ENCODE peak calls at places on chromosome 18, in six cellular contexts. One of them, this sample, is unnamed.

GRCh38 chr18:27609221-27609620 is 424.1 kb upstream of the CHST9 start:
- DNase-seq in suprapubic skin: no peak
- DNase-seq in A549: no peak
- DNase-seq in stomach: no peak
- DNase-seq in HepG2: no peak
- DNase-seq in ovary: no peak
- DNase-seq in this sample: no peak

GRCh38 chr18:13273800-13274199 is 55.2 kb downstream of the LDLRAD4 start:
- DNase-seq in suprapubic skin: no peak
- DNase-seq in ovary: no peak
- DNase-seq in HepG2: no peak
- DNase-seq in A549: no peak
- DNase-seq in stomach: no peak
- DNase-seq in this sample: no peak

GRCh38 chr18:38262666-38263065 is 697.1 kb upstream of the CELF4 start:
- DNase-seq in stomach: no peak
- DNase-seq in ovary: no peak
- DNase-seq in suprapubic skin: no peak
- DNase-seq in A549: no peak
- DNase-seq in HepG2: no peak
- DNase-seq in this sample: no peak

GRCh38 chr18:24395049-24395780 is 2.4 kb downstream of the OSBPL1A start:
- DNase-seq in A549: no peak
- DNase-seq in suprapubic skin: no peak
- DNase-seq in HepG2: no peak
- DNase-seq in stomach: no peak
- DNase-seq in ovary: no peak
- DNase-seq in this sample: no peak

GRCh38 chr18:46756172-46756558 is 688 bp downstream of the ST8SIA5 start:
- DNase-seq in HepG2: no peak
- DNase-seq in suprapubic skin: peak
- DNase-seq in stomach: no peak
- DNase-seq in ovary: no peak
- DNase-seq in A549: no peak
- DNase-seq in this sample: no peak

GRCh38 chr18:37299471-37300304 is 265.9 kb downstream of the CELF4 start:
- DNase-seq in suprapubic skin: no peak
- DNase-seq in ovary: peak
- DNase-seq in A549: peak
- DNase-seq in stomach: peak
- DNase-seq in HepG2: peak
- DNase-seq in this sample: peak

GRCh38 chr18:27473359-27473758 is 288.3 kb upstream of the CHST9 start:
- DNase-seq in HepG2: no peak
- DNase-seq in ovary: no peak
- DNase-seq in stomach: no peak
- DNase-seq in suprapubic skin: no peak
- DNase-seq in A549: no peak
- DNase-seq in this sample: no peak

GRCh38 chr18:26207937-26208336 is 18.3 kb upstream of the TAF4B start:
- DNase-seq in HepG2: no peak
- DNase-seq in stomach: no peak
- DNase-seq in suprapubic skin: no peak
- DNase-seq in A549: no peak
- DNase-seq in ovary: no peak
- DNase-seq in this sample: no peak

GRCh38 chr18:54181856-54182612 is 42.4 kb downstream of the MBD2 start:
- DNase-seq in ovary: no peak
- DNase-seq in stomach: no peak
- DNase-seq in suprapubic skin: no peak
- DNase-seq in HepG2: no peak
- DNase-seq in A549: no peak
- DNase-seq in this sample: no peak

GRCh38 chr18:59388817-59389216 is 29.8 kb upstream of the LMAN1 start:
- DNase-seq in ovary: no peak
- DNase-seq in stomach: no peak
- DNase-seq in A549: no peak
- DNase-seq in HepG2: no peak
- DNase-seq in suprapubic skin: no peak
- DNase-seq in this sample: no peak

GRCh38 chr18:62522510-62523254 is at the start of gene ZCCHC2:
- DNase-seq in HepG2: peak
- DNase-seq in A549: peak
- DNase-seq in stomach: peak
- DNase-seq in suprapubic skin: peak
- DNase-seq in ovary: peak
- DNase-seq in this sample: peak
- TF ChIP-seq POLR2A in HepG2: no peak
- TF ChIP-seq POLR2A in A549: peak
- TF ChIP-seq POLR2A in stomach: peak
- TF ChIP-seq POLR2A in suprapubic skin: peak
- TF ChIP-seq POLR2A in ovary: peak
- TF ChIP-seq POLR2A in this sample: peak

GRCh38 chr18:31400191-31400590 is 23.6 kb downstream of the DSG4 start:
- DNase-seq in suprapubic skin: no peak
- DNase-seq in stomach: no peak
- DNase-seq in A549: no peak
- DNase-seq in HepG2: no peak
- DNase-seq in ovary: no peak
- DNase-seq in this sample: no peak

GRCh38 chr18:31399336-31400032 is 22.9 kb downstream of the DSG4 start:
- DNase-seq in HepG2: peak
- DNase-seq in ovary: no peak
- DNase-seq in stomach: no peak
- DNase-seq in A549: no peak
- DNase-seq in suprapubic skin: no peak
- DNase-seq in this sample: peak

GRCh38 chr18:31398191-31398590 is 21.6 kb downstream of the DSG4 start:
- DNase-seq in ovary: no peak
- DNase-seq in A549: no peak
- DNase-seq in suprapubic skin: no peak
- DNase-seq in HepG2: no peak
- DNase-seq in stomach: no peak
- DNase-seq in this sample: no peak

GRCh38 chr18:31401156-31402025 is 24.8 kb downstream of the DSG4 start:
- DNase-seq in ovary: no peak
- DNase-seq in HepG2: peak
- DNase-seq in A549: peak
- DNase-seq in suprapubic skin: no peak
- DNase-seq in stomach: no peak
- DNase-seq in this sample: no peak

DNA sequence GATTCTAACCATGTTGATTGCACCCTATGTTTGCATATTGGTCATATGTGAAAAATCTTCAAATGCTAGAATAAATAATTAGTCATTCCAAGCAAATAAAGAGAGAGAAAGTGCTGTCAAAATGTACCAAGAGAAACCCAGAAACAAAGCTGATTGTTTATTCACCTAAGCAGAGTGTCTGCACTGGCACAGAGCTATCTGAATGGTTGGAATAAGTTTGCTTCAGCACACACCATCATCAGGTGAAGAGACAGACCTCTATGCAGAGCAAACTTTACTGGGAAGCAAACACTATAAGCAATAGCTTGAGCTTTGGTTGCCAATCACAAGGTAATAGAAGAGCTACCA is 25.4 kb downstream of the DSG4 start:
- DNase-seq in ovary: no peak
- DNase-seq in suprapubic skin: no peak
- DNase-seq in HepG2: peak
- DNase-seq in stomach: no peak
- DNase-seq in A549: peak
- DNase-seq in this sample: no peak
- TF ChIP-seq EP300 in ovary: no peak
- TF ChIP-seq EP300 in suprapubic skin: no peak
- TF ChIP-seq EP300 in HepG2: no peak
- TF ChIP-seq EP300 in stomach: no peak
- TF ChIP-seq EP300 in A549: no peak
- TF ChIP-seq EP300 in this sample: no peak

DNA sequence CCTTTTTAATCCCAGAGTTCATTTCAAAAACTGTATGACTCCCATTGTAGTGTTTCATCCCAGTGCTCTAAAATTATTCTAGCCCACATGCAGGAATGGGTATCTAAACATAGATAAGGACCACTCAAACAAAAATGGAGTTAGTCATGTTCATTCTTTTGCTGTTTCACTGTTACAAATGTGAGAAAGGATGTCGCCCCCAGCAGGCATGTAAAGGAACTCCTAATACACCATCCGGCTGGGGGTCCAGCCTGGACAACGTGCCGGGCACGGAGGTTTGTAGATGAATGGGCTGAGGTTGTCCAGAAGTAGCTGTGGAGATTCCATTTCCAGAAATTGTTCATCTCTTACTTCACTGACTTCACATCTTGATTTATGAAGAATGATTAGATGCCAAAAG is 101.9 kb upstream of the RAB12 start:
- DNase-seq in stomach: no peak
- DNase-seq in A549: peak
- DNase-seq in HepG2: peak
- DNase-seq in ovary: no peak
- DNase-seq in suprapubic skin: no peak
- DNase-seq in this sample: no peak
- TF ChIP-seq CTCF in stomach: no peak
- TF ChIP-seq CTCF in A549: no peak
- TF ChIP-seq CTCF in HepG2: peak
- TF ChIP-seq CTCF in ovary: no peak
- TF ChIP-seq CTCF in suprapubic skin: no peak
- TF ChIP-seq CTCF in this sample: no peak

GRCh38 chr18:3448845-3449701 is 899 bp upstream of the TGIF1 start:
- DNase-seq in suprapubic skin: peak
- DNase-seq in ovary: peak
- DNase-seq in A549: peak
- DNase-seq in HepG2: peak
- DNase-seq in stomach: peak
- DNase-seq in this sample: peak
- TF ChIP-seq POLR2A in suprapubic skin: peak
- TF ChIP-seq POLR2A in ovary: peak
- TF ChIP-seq POLR2A in A549: peak
- TF ChIP-seq POLR2A in HepG2: peak
- TF ChIP-seq POLR2A in stomach: no peak
- TF ChIP-seq POLR2A in this sample: peak

GRCh38 chr18:9120796-9121195 is 15.8 kb upstream of the ANKRD12 start:
- DNase-seq in A549: no peak
- DNase-seq in stomach: no peak
- DNase-seq in ovary: no peak
- DNase-seq in suprapubic skin: no peak
- DNase-seq in HepG2: no peak
- DNase-seq in this sample: no peak

GRCh38 chr18:9123520-9123919 is 13.1 kb upstream of the ANKRD12 start:
- DNase-seq in stomach: no peak
- DNase-seq in ovary: no peak
- DNase-seq in suprapubic skin: no peak
- DNase-seq in HepG2: no peak
- DNase-seq in A549: no peak
- DNase-seq in this sample: no peak

GRCh38 chr18:9115984-9116383 is 13.5 kb downstream of the NDUFV2 start:
- DNase-seq in HepG2: no peak
- DNase-seq in ovary: no peak
- DNase-seq in A549: no peak
- DNase-seq in suprapubic skin: no peak
- DNase-seq in stomach: no peak
- DNase-seq in this sample: no peak

GRCh38 chr18:9113468-9114149 is 11.1 kb downstream of the NDUFV2 start:
- DNase-seq in suprapubic skin: no peak
- DNase-seq in A549: no peak
- DNase-seq in HepG2: no peak
- DNase-seq in ovary: no peak
- DNase-seq in stomach: no peak
- DNase-seq in this sample: no peak

DNA sequence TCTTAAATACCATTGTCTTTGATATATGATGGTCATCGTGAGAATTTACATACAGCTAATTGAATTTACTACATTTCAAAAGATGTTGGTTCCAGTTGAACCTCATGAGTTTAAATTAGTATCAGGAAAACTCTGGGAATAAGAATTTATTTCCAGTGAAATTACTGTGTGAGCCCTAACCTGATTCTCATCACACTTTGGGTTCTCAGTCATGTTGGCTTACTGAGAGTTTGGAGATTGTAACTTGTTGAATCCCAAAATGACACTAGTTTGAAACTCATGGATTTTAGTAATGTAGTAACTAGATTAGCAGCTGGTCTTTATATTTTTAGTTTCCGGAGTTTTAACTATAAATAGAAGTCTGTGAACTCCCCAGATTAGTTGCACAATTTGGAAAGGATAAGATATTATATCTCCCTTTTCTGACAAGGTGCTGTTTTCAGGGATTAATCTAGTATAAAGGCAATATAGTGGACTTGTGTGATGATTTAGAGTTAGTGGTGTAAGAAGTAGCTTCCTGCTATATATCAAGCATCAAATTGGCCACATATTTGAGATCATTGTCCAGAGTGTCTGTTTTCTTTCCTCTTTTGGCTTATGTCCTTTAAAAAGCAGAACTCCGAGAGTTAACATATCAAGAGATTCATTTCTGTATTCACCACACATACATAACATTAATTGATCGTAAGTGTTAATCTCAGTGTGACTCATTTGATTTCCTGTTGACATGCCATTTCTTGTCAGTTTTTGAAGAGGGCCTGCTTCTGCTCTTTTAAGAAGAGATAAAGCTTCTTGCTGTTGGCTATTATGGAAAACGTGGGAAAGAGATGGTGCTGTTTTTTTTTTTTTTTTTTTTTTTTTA is 15.7 kb downstream of the NDUFV2 start:
- DNase-seq in ovary: no peak
- DNase-seq in HepG2: no peak
- DNase-seq in stomach: no peak
- DNase-seq in A549: no peak
- DNase-seq in suprapubic skin: no peak
- DNase-seq in this sample: no peak
- TF ChIP-seq EP300 in ovary: no peak
- TF ChIP-seq EP300 in HepG2: no peak
- TF ChIP-seq EP300 in stomach: no peak
- TF ChIP-seq EP300 in A549: no peak
- TF ChIP-seq EP300 in suprapubic skin: no peak
- TF ChIP-seq EP300 in this sample: no peak

DNA sequence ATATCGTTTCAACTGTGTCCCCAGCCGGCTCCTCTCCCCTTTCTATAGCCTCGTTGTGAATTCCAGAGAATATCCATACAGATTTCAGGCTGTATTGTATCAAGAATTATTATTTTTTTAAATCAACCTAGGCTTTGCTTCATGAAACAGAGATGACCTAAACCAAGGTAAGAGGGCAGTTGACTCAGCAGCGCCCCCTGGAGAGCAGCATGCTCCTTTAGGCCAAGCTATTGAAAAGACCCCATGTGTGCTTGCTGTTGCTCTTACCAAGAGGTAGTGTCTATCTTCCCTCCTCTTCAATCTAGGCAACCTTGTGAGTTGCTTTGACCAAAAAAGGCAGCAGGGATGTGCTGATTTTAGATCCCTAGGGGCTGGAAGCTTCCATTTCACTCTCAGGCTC is 426.7 kb upstream of the SMIM21 start:
- DNase-seq in ovary: no peak
- DNase-seq in HepG2: peak
- DNase-seq in A549: peak
- DNase-seq in suprapubic skin: no peak
- DNase-seq in stomach: no peak
- DNase-seq in this sample: peak
- TF ChIP-seq CTCF in ovary: no peak
- TF ChIP-seq CTCF in HepG2: peak
- TF ChIP-seq CTCF in A549: no peak
- TF ChIP-seq CTCF in suprapubic skin: no peak
- TF ChIP-seq CTCF in stomach: no peak
- TF ChIP-seq CTCF in this sample: peak

This sample was measured in transverse colon.